ENCODE peak calls at places on chromosomes 16 and 17, in eight cellular contexts. N is left ventricle myocardium superior; K is IMR-90; V is CD8-positive, alpha-beta T cell; C is EH; U is GM13977; M is HCT116; T is mammary epithelial cell. Z is an unnamed sample.

GRCh38 chr17:7281953-7282751 is 634 bp downstream of the SLC2A4 start:
- DNase-seq in M (no peak), V (no peak), T (no peak), U (peak), N (peak), C (no peak), K (no peak), Z (no peak)

GRCh38 chr17:46842835-46843234 is 8.5 kb upstream of the WNT9B start:
- DNase-seq in V (no peak), K (no peak), N (no peak), T (no peak), M (peak), U (no peak), C (no peak), Z (peak)

GRCh38 chr16:1450218-1450617 is 5.9 kb upstream of the CCDC154 start:
- DNase-seq in U (no peak), V (no peak), T (no peak), K (no peak), M (no peak), N (no peak), C (no peak), Z (no peak)

GRCh38 chr17:68759343-68760140 is 158.4 kb upstream of the FAM20A start:
- DNase-seq in C (peak), M (peak), V (peak), U (peak), T (peak), K (peak), N (peak), Z (peak)

GRCh38 chr17:2361361-2361760 is 24.1 kb downstream of the SGSM2 start:
- DNase-seq in K (no peak), U (no peak), C (no peak), N (no peak), V (no peak), T (no peak), M (no peak), Z (no peak)

GRCh38 chr17:64095144-64095882 is 34.6 kb downstream of the ERN1 start:
- DNase-seq in U (no peak), M (peak), V (no peak), N (no peak), T (peak), K (no peak), C (no peak), Z (no peak)

GRCh38 chr16:67548265-67549126 is 13.8 kb upstream of the CTCF start:
- DNase-seq in N (no peak), T (no peak), U (peak), K (no peak), M (no peak), C (no peak), V (no peak), Z (no peak)

GRCh38 chr17:17537311-17538099 is 41.3 kb upstream of the RASD1 start:
- DNase-seq in N (peak), M (no peak), U (no peak), K (peak), V (no peak), C (peak), T (no peak), Z (peak)

GRCh38 chr17:59803377-59803757 is 89.4 kb downstream of the TUBD1 start:
- DNase-seq in M (no peak), T (no peak), K (no peak), C (no peak), U (no peak), N (no peak), V (no peak), Z (no peak)

GRCh38 chr17:41907185-41907556 is 11.6 kb downstream of the ACLY start:
- DNase-seq in U (no peak), T (no peak), K (peak), V (no peak), M (no peak), N (no peak), C (peak), Z (peak)

GRCh38 chr17:58960068-58960467 is 146.6 kb downstream of the TRIM37 start:
- DNase-seq in M (peak), N (no peak), T (peak), C (peak), K (peak), V (no peak), U (peak), Z (peak)

GRCh38 chr17:77356690-77357201 is 216.0 kb downstream of the SEC14L1 start:
- DNase-seq in T (no peak), V (no peak), C (no peak), U (peak), M (no peak), N (no peak), K (no peak), Z (no peak)

GRCh38 chr16:34802848-34803599 is 1343.6 kb downstream of the TP53TG3F start:
- DNase-seq in U (peak), M (no peak), T (no peak), C (no peak), V (no peak), K (no peak), N (no peak), Z (no peak)

GRCh38 chr17:683499-684254 is 31.0 kb downstream of the VPS53 start:
- DNase-seq in M (no peak), N (no peak), U (no peak), T (no peak), K (no peak), V (no peak), C (peak), Z (peak)

GRCh38 chr17:17710728-17711541 is 29.7 kb downstream of the RAI1 start:
- DNase-seq in C (peak), N (no peak), K (peak), T (peak), M (peak), V (no peak), U (no peak), Z (peak)

GRCh38 chr17:66549731-66550207 is 247.4 kb downstream of the PRKCA start:
- DNase-seq in U (no peak), V (no peak), M (peak), K (peak), C (peak), N (no peak), T (no peak), Z (peak)

GRCh38 chr17:69959291-69959690 is 115.7 kb upstream of the KCNJ16 start:
- DNase-seq in C (no peak), V (no peak), T (no peak), M (no peak), K (no peak), U (no peak), N (no peak), Z (no peak)

GRCh38 chr16:72808754-72809153 is 239.2 kb downstream of the ZFHX3 start:
- DNase-seq in V (no peak), K (no peak), C (no peak), U (no peak), T (no peak), N (no peak), M (no peak), Z (no peak)

GRCh38 chr16:2520784-2521577 is 810 bp downstream of the AMDHD2 start:
- DNase-seq in C (no peak), K (no peak), V (peak), N (no peak), U (peak), T (no peak), M (no peak), Z (no peak)

GRCh38 chr17:73957564-73957963 is 245.9 kb upstream of the RPL38 start:
- DNase-seq in V (no peak), T (no peak), K (no peak), M (no peak), C (no peak), N (no peak), U (no peak), Z (no peak)

GRCh38 chr17:9356488-9356911 is 219.1 kb downstream of the STX8 start:
- DNase-seq in V (no peak), C (no peak), K (no peak), T (no peak), M (no peak), N (peak), U (no peak), Z (no peak)

GRCh38 chr17:63634163-63634562 is 11.9 kb downstream of the MAP3K3 start:
- DNase-seq in T (no peak), M (no peak), U (no peak), V (no peak), N (no peak), C (peak), K (peak), Z (no peak)

GRCh38 chr16:57071840-57072541 is 20.4 kb upstream of the CPNE2 start:
- DNase-seq in C (peak), M (peak), K (peak), N (no peak), U (no peak), T (peak), V (no peak), Z (no peak)

GRCh38 chr16:11240636-11241473 is 15.1 kb downstream of the SOCS1 start:
- DNase-seq in N (peak), T (no peak), U (no peak), C (no peak), M (no peak), K (no peak), V (no peak), Z (no peak)

GRCh38 chr17:38749222-38750043 is 1.3 kb upstream of the PCGF2 start:
- DNase-seq in U (no peak), N (peak), C (peak), K (peak), V (no peak), M (peak), T (peak), Z (peak)

GRCh38 chr17:39939588-39940419 is 12.3 kb downstream of the LRRC3C start:
- DNase-seq in M (no peak), N (peak), V (peak), K (peak), U (peak), C (peak), T (peak), Z (peak)

GRCh38 chr16:78040396-78040795 is 18.0 kb downstream of the CLEC3A start:
- DNase-seq in V (no peak), K (no peak), C (no peak), N (no peak), M (no peak), U (no peak), T (no peak), Z (no peak)

GRCh38 chr17:35846055-35846809 is 22.5 kb downstream of the HEATR9 start:
- DNase-seq in U (no peak), K (peak), C (peak), N (no peak), T (no peak), M (no peak), V (no peak), Z (no peak)

GRCh38 chr17:3964203-3965122 is at the start of gene ATP2A3:
- DNase-seq in U (peak), K (no peak), V (peak), T (no peak), M (no peak), N (peak), C (peak), Z (peak)

GRCh38 chr17:73855933-73856332 is 211.7 kb upstream of the SDK2 start:
- DNase-seq in U (no peak), V (no peak), M (no peak), C (no peak), N (no peak), T (peak), K (no peak), Z (no peak)

GRCh38 chr17:27531469-27531948 is 75.3 kb downstream of the KSR1 start:
- DNase-seq in T (no peak), M (no peak), U (no peak), N (no peak), C (no peak), V (no peak), K (no peak), Z (no peak)

GRCh38 chr16:87234601-87235000 is 82.6 kb downstream of the C16orf95 start:
- DNase-seq in T (no peak), N (no peak), M (no peak), U (no peak), C (no peak), V (no peak), K (no peak), Z (no peak)

GRCh38 chr16:55367796-55368195 is 43.8 kb downstream of the IRX6 start:
- DNase-seq in C (peak), U (no peak), K (peak), T (peak), M (no peak), N (no peak), V (no peak), Z (no peak)

GRCh38 chr16:88822281-88823040 is 10.7 kb upstream of the APRT start:
- DNase-seq in N (no peak), T (no peak), C (no peak), U (no peak), V (no peak), M (no peak), K (no peak), Z (no peak)